ENCODE peak calls at places on chromosomes 3 and 15, in eight cellular contexts. B, W, T, I, J, R, E and K are unnamed samples.

GRCh38 chr3:44011680-44012079 is 230.0 kb upstream of the TOPAZ1 start:
- DNase-seq in T (no peak), W (no peak), I (no peak), B (no peak), E (no peak), J (no peak), R (no peak), K (no peak)

GRCh38 chr15:78374436-78375393 is 34.6 kb downstream of the CRABP1 start:
- DNase-seq in B (no peak), R (no peak), W (no peak), E (no peak), J (no peak), I (no peak), T (no peak), K (no peak)

GRCh38 chr3:128730521-128730920 is 4.5 kb downstream of the RAB7A start:
- DNase-seq in B (no peak), E (no peak), J (no peak), T (no peak), I (no peak), W (no peak), R (no peak), K (peak)

GRCh38 chr3:62625278-62625677 is 249.9 kb downstream of the CADPS start:
- DNase-seq in W (no peak), B (no peak), T (no peak), E (no peak), I (no peak), J (peak), R (no peak), K (no peak)

GRCh38 chr3:125433611-125434041 is 58.5 kb upstream of the ZNF148 start:
- DNase-seq in T (no peak), B (no peak), J (no peak), W (no peak), I (no peak), E (peak), R (no peak), K (no peak)

GRCh38 chr15:65086680-65087111 is 10.2 kb downstream of the KBTBD13 start:
- DNase-seq in I (peak), J (no peak), T (peak), B (no peak), W (no peak), E (no peak), R (no peak), K (no peak)

GRCh38 chr3:21755896-21756295 is 4.9 kb upstream of the ZNF385D start:
- DNase-seq in B (no peak), W (no peak), I (no peak), R (no peak), J (no peak), E (no peak), T (no peak), K (no peak)

GRCh38 chr3:113293348-113293747 is 82.0 kb downstream of the BOC start:
- DNase-seq in J (no peak), W (no peak), I (no peak), R (no peak), T (no peak), E (no peak), B (no peak), K (no peak)

GRCh38 chr15:32649336-32649735 is 7.8 kb downstream of the SCG5 start:
- DNase-seq in I (peak), T (no peak), R (peak), W (no peak), E (no peak), J (peak), B (peak), K (peak)

GRCh38 chr15:30043211-30043655 is 39.5 kb upstream of the GOLGA8J start:
- DNase-seq in T (no peak), J (no peak), R (peak), B (peak), W (no peak), E (no peak), I (peak), K (peak)

DNA sequence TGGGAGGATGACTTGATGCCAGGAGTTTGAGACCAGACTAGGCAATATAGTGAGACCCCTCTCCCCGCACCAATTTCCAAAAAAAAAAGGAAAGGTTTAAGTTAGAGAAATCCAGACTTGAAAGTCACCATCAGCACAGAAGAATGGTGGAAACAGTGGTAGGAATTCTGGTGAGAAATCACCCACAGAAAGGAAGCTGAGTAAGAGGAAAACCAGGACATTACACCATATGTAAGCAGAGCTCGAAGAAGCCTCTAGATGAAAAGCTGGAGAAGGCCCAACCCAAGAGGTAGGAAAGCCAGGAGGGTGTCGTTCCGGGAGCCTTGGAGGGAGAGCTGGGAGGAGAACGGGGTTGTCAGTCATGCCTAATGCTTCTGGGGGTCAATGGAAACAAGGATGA is 40.5 kb downstream of the RASGRP1 start:
- DNase-seq in W (no peak), T (no peak), E (no peak), R (no peak), I (no peak), J (no peak), B (peak), K (peak)
- TF ChIP-seq CTCF in W (no peak), T (no peak), E (no peak), R (no peak), I (no peak), J (no peak), B (no peak), K (no peak)

GRCh38 chr3:52052831-52053306 is 3.5 kb downstream of the DUSP7 start:
- DNase-seq in J (peak), W (peak), I (peak), R (peak), T (peak), B (peak), E (peak), K (peak)

GRCh38 chr3:52051444-52051843 is 4.9 kb downstream of the DUSP7 start:
- DNase-seq in I (no peak), B (no peak), J (no peak), W (no peak), R (no peak), T (no peak), E (no peak), K (no peak)

GRCh38 chr3:52054689-52055511 is 1.5 kb downstream of the DUSP7 start:
- DNase-seq in J (peak), I (no peak), R (peak), B (no peak), T (no peak), E (no peak), W (no peak), K (no peak)

GRCh38 chr3:52055537-52056351 is 627 bp downstream of the DUSP7 start:
- DNase-seq in W (no peak), I (peak), E (no peak), R (peak), J (peak), T (peak), B (peak), K (peak)

GRCh38 chr3:52053307-52054304 is 2.8 kb downstream of the DUSP7 start:
- DNase-seq in E (peak), R (no peak), J (no peak), T (no peak), W (no peak), B (peak), I (peak), K (peak)
- H3K4me3 ChIP-seq in E (no peak), R (peak), J (no peak), T (no peak), W (peak), B (peak), I (peak), K (peak)

DNA sequence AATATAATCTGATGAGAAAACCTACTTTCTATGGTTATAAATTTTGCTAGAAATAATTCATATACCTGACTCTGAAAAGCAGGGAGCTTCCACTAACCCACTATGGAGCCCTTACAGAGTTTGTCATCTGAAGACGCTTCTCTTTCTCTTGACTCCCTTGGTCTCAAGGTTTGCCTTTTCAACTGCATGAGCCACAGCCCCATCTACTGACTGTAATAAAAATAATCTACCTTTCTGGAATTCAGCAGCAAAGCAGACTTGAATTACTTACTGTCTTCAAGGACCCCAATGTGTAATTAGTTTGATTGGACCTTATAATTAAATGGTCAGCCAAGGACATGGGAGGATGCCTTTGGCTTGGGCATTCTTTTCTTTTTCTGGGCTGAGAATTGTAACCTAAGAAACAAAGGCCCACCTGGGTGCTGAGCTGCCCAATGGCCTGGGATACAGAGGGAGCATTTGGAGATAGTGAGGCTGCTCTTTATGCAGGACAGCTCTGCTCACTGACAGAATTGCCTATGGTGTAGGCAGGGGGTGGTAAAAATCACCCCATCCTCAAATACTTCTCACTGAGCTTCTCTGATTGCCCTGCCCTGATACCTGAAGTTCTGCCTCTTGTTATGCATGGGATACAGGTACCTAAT is 178.6 kb upstream of the TRIM42 start:
- DNase-seq in B (peak), E (no peak), I (peak), J (peak), R (peak), T (no peak), W (no peak), K (peak)
- TF ChIP-seq CTCF in B (peak), E (no peak), I (peak), J (peak), R (peak), T (no peak), W (no peak), K (no peak)

GRCh38 chr15:68871507-68871906 is 50.8 kb upstream of the ANP32A start:
- DNase-seq in E (no peak), B (no peak), W (no peak), I (no peak), J (no peak), T (no peak), R (no peak), K (no peak)

GRCh38 chr15:68874788-68875187 is 54.1 kb upstream of the ANP32A start:
- DNase-seq in I (no peak), B (no peak), J (no peak), R (no peak), T (no peak), W (no peak), E (no peak), K (no peak)

GRCh38 chr15:68880382-68880781 is 49.9 kb upstream of the SPESP1 start:
- DNase-seq in W (no peak), I (no peak), R (no peak), J (no peak), B (no peak), E (no peak), T (no peak), K (no peak)

GRCh38 chr15:68877626-68878025 is 52.7 kb upstream of the SPESP1 start:
- DNase-seq in E (no peak), J (no peak), I (no peak), R (no peak), T (no peak), W (no peak), B (no peak), K (no peak)

GRCh38 chr15:68875377-68876116 is 54.8 kb upstream of the SPESP1 start:
- DNase-seq in E (peak), J (peak), W (peak), R (peak), B (peak), I (peak), T (peak), K (peak)
- H3K4me3 ChIP-seq in E (no peak), J (peak), W (peak), R (peak), B (peak), I (peak), T (peak), K (peak)

GRCh38 chr15:66682865-66683264 is 19.2 kb upstream of the SMAD6 start:
- DNase-seq in J (no peak), W (no peak), E (no peak), T (no peak), I (peak), R (peak), B (peak), K (no peak)

GRCh38 chr15:66682246-66682645 is 19.8 kb upstream of the SMAD6 start:
- DNase-seq in B (no peak), E (no peak), J (no peak), I (no peak), W (no peak), R (no peak), T (no peak), K (no peak)

GRCh38 chr15:66684136-66684681 is 17.8 kb upstream of the SMAD6 start:
- DNase-seq in W (no peak), T (no peak), R (no peak), B (no peak), J (no peak), I (no peak), E (no peak), K (no peak)

GRCh38 chr15:66681395-66681794 is 20.6 kb upstream of the SMAD6 start:
- DNase-seq in J (no peak), R (no peak), T (no peak), B (no peak), E (no peak), W (no peak), I (no peak), K (no peak)

GRCh38 chr15:66685638-66686150 is 16.3 kb upstream of the SMAD6 start:
- DNase-seq in J (no peak), B (peak), T (no peak), W (no peak), R (no peak), I (peak), E (no peak), K (no peak)
- TF ChIP-seq CTCF in J (peak), B (peak), T (no peak), W (no peak), R (peak), I (peak), E (no peak), K (peak)